ENCODE peak calls at places on chromosomes 6 and 20, in four cellular contexts. One of them, this sample, is unnamed.
A peak's percentile ranks its signal among the peaks of the same experiment; 100 is the strongest.

GRCh38 chr6:121584591-121585369 is 149.3 kb downstream of the GJA1 start:
- DNase-seq in AG10803: peak; percentile 62
- DNase-seq in BE2C: no peak
- DNase-seq in IMR-90: peak; percentile 74
- DNase-seq in this sample: no peak

GRCh38 chr6:91653954-91654843 is 1067.3 kb upstream of the MAP3K7 start:
- DNase-seq in AG10803: no peak
- DNase-seq in BE2C: no peak
- DNase-seq in IMR-90: no peak
- DNase-seq in this sample: no peak

GRCh38 chr6:82619573-82619972 is 256.0 kb downstream of the TPBG start:
- DNase-seq in AG10803: no peak
- DNase-seq in BE2C: no peak
- DNase-seq in IMR-90: no peak
- DNase-seq in this sample: no peak

GRCh38 chr6:107496041-107496440 is 6.1 kb downstream of the SOBP start:
- DNase-seq in AG10803: no peak
- DNase-seq in BE2C: no peak
- DNase-seq in IMR-90: no peak
- DNase-seq in this sample: no peak

GRCh38 chr6:140912686-140913085 is 1220.0 kb upstream of the GJE1 start:
- DNase-seq in AG10803: no peak
- DNase-seq in BE2C: no peak
- DNase-seq in IMR-90: no peak
- DNase-seq in this sample: no peak

GRCh38 chr6:71194730-71195129 is 93.9 kb upstream of the OGFRL1 start:
- DNase-seq in AG10803: peak; percentile 89
- DNase-seq in BE2C: no peak
- DNase-seq in IMR-90: peak; percentile 83
- DNase-seq in this sample: no peak

GRCh38 chr20:61057313-61058171 is 194.5 kb upstream of the CDH4 start:
- DNase-seq in AG10803: no peak
- DNase-seq in BE2C: no peak
- DNase-seq in IMR-90: no peak
- DNase-seq in this sample: no peak

GRCh38 chr20:32460231-32460630 is 102.1 kb downstream of the ASXL1 start:
- DNase-seq in AG10803: no peak
- DNase-seq in BE2C: no peak
- DNase-seq in IMR-90: no peak
- DNase-seq in this sample: no peak

GRCh38 chr6:150670311-150670710 is 70.6 kb downstream of the PLEKHG1 start:
- DNase-seq in AG10803: no peak
- DNase-seq in BE2C: no peak
- DNase-seq in IMR-90: no peak
- DNase-seq in this sample: no peak
- TF ChIP-seq CTCF in AG10803: no peak
- TF ChIP-seq CTCF in BE2C: no peak
- TF ChIP-seq CTCF in IMR-90: no peak
- TF ChIP-seq CTCF in this sample: no peak

GRCh38 chr20:63453029-63453523 is 19.4 kb downstream of the KCNQ2 start:
- DNase-seq in AG10803: no peak
- DNase-seq in BE2C: peak; percentile 88
- DNase-seq in IMR-90: no peak
- DNase-seq in this sample: no peak
- TF ChIP-seq CTCF in AG10803: no peak
- TF ChIP-seq CTCF in BE2C: peak; percentile 56
- TF ChIP-seq CTCF in IMR-90: no peak
- TF ChIP-seq CTCF in this sample: no peak

GRCh38 chr6:129733290-129733689 is 23.3 kb upstream of the ARHGAP18 start:
- DNase-seq in AG10803: no peak
- DNase-seq in BE2C: no peak
- DNase-seq in IMR-90: no peak
- DNase-seq in this sample: no peak
- TF ChIP-seq CTCF in AG10803: no peak
- TF ChIP-seq CTCF in BE2C: no peak
- TF ChIP-seq CTCF in IMR-90: no peak
- TF ChIP-seq CTCF in this sample: no peak

DNA sequence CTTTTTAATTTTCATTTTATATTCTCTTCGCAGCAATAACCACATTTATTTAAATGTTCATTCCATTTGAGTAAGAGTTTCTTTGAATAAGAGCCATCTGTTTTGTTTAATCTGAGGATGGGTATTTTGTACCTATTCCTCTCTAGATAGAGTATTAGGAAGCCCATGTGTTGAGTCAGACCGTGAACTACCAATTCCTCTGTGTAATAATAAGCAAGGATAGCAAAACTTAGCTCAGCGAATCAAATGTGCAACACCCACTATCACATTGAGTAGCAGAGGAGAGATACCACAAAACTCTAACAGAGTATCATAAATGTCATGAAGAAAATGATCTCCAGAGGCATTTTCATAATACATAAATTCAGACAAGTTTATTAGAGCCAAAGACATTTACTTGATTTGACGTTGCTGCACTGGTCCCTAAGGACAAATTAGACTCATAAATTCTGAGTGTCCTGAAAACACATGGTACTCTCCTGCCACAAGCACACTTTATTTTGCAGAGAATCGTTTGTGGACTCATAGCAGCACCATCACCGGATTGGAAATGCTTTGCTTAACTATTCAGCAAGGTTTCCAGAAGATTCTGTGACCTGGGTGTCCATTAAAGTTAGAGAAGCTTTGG is 245.2 kb downstream of the HAO1 start:
- DNase-seq in AG10803: peak; percentile 42
- DNase-seq in BE2C: no peak
- DNase-seq in IMR-90: no peak
- DNase-seq in this sample: no peak
- TF ChIP-seq CTCF in AG10803: no peak
- TF ChIP-seq CTCF in BE2C: no peak
- TF ChIP-seq CTCF in IMR-90: no peak
- TF ChIP-seq CTCF in this sample: no peak

GRCh38 chr20:19249515-19249914 is 37.1 kb downstream of the SLC24A3 start:
- DNase-seq in AG10803: no peak
- DNase-seq in BE2C: no peak
- DNase-seq in IMR-90: peak; percentile 2
- DNase-seq in this sample: no peak
- TF ChIP-seq CTCF in AG10803: no peak
- TF ChIP-seq CTCF in BE2C: peak; percentile 17
- TF ChIP-seq CTCF in IMR-90: no peak
- TF ChIP-seq CTCF in this sample: no peak

GRCh38 chr6:93424303-93425064 is 5.1 kb upstream of the EPHA7 start:
- DNase-seq in AG10803: no peak
- DNase-seq in BE2C: peak; percentile 7
- DNase-seq in IMR-90: no peak
- DNase-seq in this sample: peak; percentile 3
- TF ChIP-seq CTCF in AG10803: peak; percentile 50
- TF ChIP-seq CTCF in BE2C: peak; percentile 73
- TF ChIP-seq CTCF in IMR-90: peak; percentile 55
- TF ChIP-seq CTCF in this sample: peak; percentile 46

DNA sequence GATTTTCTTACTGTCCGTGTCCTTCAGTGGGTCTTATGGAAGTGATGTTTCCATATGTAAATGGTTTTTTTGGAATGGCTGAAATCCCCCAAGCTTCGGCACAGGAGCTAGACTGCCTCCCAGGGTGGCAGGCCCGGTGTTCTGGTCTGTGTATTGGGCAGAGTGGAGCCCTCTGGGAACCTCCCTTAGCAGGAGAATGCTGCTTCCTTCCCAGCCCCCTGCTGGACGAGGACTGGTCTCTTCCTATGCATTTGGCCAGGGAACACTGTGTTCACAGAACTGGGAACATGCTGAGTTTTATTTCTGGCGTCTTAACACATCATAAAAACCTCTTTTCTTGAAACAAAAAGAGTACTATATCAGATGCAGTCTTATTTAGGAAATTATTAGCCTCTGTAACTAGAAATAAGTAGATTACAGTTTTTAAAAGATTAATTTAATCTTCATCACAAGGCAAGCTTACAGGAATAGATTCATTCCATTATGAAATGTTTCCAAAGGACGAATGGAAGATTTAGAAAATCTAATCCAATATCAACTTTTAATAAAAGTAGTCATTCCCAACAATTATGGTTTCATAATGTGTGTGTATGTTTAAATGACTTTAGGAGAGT is 56.6 kb downstream of the SYTL3 start:
- DNase-seq in AG10803: peak; percentile 42
- DNase-seq in BE2C: peak; percentile 64
- DNase-seq in IMR-90: peak; percentile 51
- DNase-seq in this sample: peak; percentile 40
- TF ChIP-seq CTCF in AG10803: peak; percentile 71
- TF ChIP-seq CTCF in BE2C: peak; percentile 80
- TF ChIP-seq CTCF in IMR-90: peak; percentile 55
- TF ChIP-seq CTCF in this sample: peak; percentile 48